ENCODE peak calls at places on chromosomes 13 and 19, in ten cellular contexts. One of them, this sample, is unnamed.

GRCh38 chr19:35090160-35090794 is 25.3 kb upstream of the FXYD3 start:
- DNase-seq in transverse colon: peak; percentile 58
- DNase-seq in Caki2: no peak
- DNase-seq in neural crest cell: peak; percentile 60
- DNase-seq in amniotic stem cell: no peak
- DNase-seq in amygdala: peak; percentile 47
- DNase-seq in NCI-H774: peak; percentile 22
- DNase-seq in WTC11: peak; percentile 71
- DNase-seq in activated CD8-positive, alpha-beta memory T cell treated with anti-CD3 and anti-CD28 coated beads for 48 hours: no peak
- DNase-seq in hypothalamus: no peak
- DNase-seq in this sample: peak; percentile 64

GRCh38 chr13:113203507-113204377 is 4.7 kb downstream of the PCID2 start:
- DNase-seq in neural crest cell: no peak
- DNase-seq in hypothalamus: no peak
- DNase-seq in transverse colon: no peak
- DNase-seq in WTC11: no peak
- DNase-seq in amniotic stem cell: no peak
- DNase-seq in NCI-H774: no peak
- DNase-seq in Caki2: no peak
- DNase-seq in amygdala: no peak
- DNase-seq in activated CD8-positive, alpha-beta memory T cell treated with anti-CD3 and anti-CD28 coated beads for 48 hours: no peak
- DNase-seq in this sample: no peak

GRCh38 chr13:25347156-25347555 is 24.6 kb upstream of the ATP8A2 start:
- DNase-seq in WTC11: no peak
- DNase-seq in neural crest cell: no peak
- DNase-seq in Caki2: no peak
- DNase-seq in hypothalamus: no peak
- DNase-seq in transverse colon: no peak
- DNase-seq in NCI-H774: no peak
- DNase-seq in amygdala: no peak
- DNase-seq in activated CD8-positive, alpha-beta memory T cell treated with anti-CD3 and anti-CD28 coated beads for 48 hours: no peak
- DNase-seq in amniotic stem cell: no peak
- DNase-seq in this sample: no peak

GRCh38 chr13:40485611-40486517 is 180.6 kb downstream of the FOXO1 start:
- DNase-seq in NCI-H774: no peak
- DNase-seq in neural crest cell: no peak
- DNase-seq in amniotic stem cell: no peak
- DNase-seq in activated CD8-positive, alpha-beta memory T cell treated with anti-CD3 and anti-CD28 coated beads for 48 hours: no peak
- DNase-seq in transverse colon: no peak
- DNase-seq in WTC11: no peak
- DNase-seq in hypothalamus: no peak
- DNase-seq in Caki2: no peak
- DNase-seq in amygdala: no peak
- DNase-seq in this sample: no peak

GRCh38 chr13:20016649-20017364 is 58.3 kb downstream of the ZMYM2 start:
- DNase-seq in neural crest cell: no peak
- DNase-seq in transverse colon: no peak
- DNase-seq in Caki2: no peak
- DNase-seq in WTC11: no peak
- DNase-seq in hypothalamus: no peak
- DNase-seq in amniotic stem cell: no peak
- DNase-seq in activated CD8-positive, alpha-beta memory T cell treated with anti-CD3 and anti-CD28 coated beads for 48 hours: no peak
- DNase-seq in NCI-H774: no peak
- DNase-seq in amygdala: no peak
- DNase-seq in this sample: no peak

GRCh38 chr13:48831248-48831647 is 144.5 kb upstream of the FNDC3A start:
- DNase-seq in amygdala: no peak
- DNase-seq in NCI-H774: no peak
- DNase-seq in neural crest cell: no peak
- DNase-seq in WTC11: no peak
- DNase-seq in hypothalamus: no peak
- DNase-seq in transverse colon: no peak
- DNase-seq in Caki2: no peak
- DNase-seq in activated CD8-positive, alpha-beta memory T cell treated with anti-CD3 and anti-CD28 coated beads for 48 hours: no peak
- DNase-seq in amniotic stem cell: no peak
- DNase-seq in this sample: no peak

GRCh38 chr19:49688531-49689132 is 762 bp upstream of the ADM5 start:
- DNase-seq in Caki2: no peak
- DNase-seq in transverse colon: no peak
- DNase-seq in hypothalamus: no peak
- DNase-seq in NCI-H774: no peak
- DNase-seq in activated CD8-positive, alpha-beta memory T cell treated with anti-CD3 and anti-CD28 coated beads for 48 hours: no peak
- DNase-seq in neural crest cell: no peak
- DNase-seq in WTC11: no peak
- DNase-seq in amygdala: no peak
- DNase-seq in amniotic stem cell: no peak
- DNase-seq in this sample: no peak

GRCh38 chr19:40756502-40757110 is 5.6 kb downstream of the SNRPA start:
- DNase-seq in neural crest cell: no peak
- DNase-seq in amygdala: no peak
- DNase-seq in transverse colon: no peak
- DNase-seq in activated CD8-positive, alpha-beta memory T cell treated with anti-CD3 and anti-CD28 coated beads for 48 hours: no peak
- DNase-seq in amniotic stem cell: no peak
- DNase-seq in WTC11: no peak
- DNase-seq in hypothalamus: no peak
- DNase-seq in Caki2: no peak
- DNase-seq in NCI-H774: no peak
- DNase-seq in this sample: no peak

GRCh38 chr19:32296694-32297093 is 48.7 kb upstream of the ZNF507 start:
- DNase-seq in hypothalamus: no peak
- DNase-seq in Caki2: no peak
- DNase-seq in amniotic stem cell: no peak
- DNase-seq in WTC11: no peak
- DNase-seq in activated CD8-positive, alpha-beta memory T cell treated with anti-CD3 and anti-CD28 coated beads for 48 hours: no peak
- DNase-seq in neural crest cell: no peak
- DNase-seq in transverse colon: no peak
- DNase-seq in amygdala: no peak
- DNase-seq in NCI-H774: no peak
- DNase-seq in this sample: no peak

GRCh38 chr19:4877753-4878490 is 10.5 kb upstream of the PLIN3 start:
- DNase-seq in WTC11: no peak
- DNase-seq in neural crest cell: no peak
- DNase-seq in Caki2: no peak
- DNase-seq in hypothalamus: peak; percentile 85
- DNase-seq in transverse colon: peak; percentile 31
- DNase-seq in amygdala: peak; percentile 96
- DNase-seq in amniotic stem cell: no peak
- DNase-seq in activated CD8-positive, alpha-beta memory T cell treated with anti-CD3 and anti-CD28 coated beads for 48 hours: no peak
- DNase-seq in NCI-H774: no peak
- DNase-seq in this sample: no peak

GRCh38 chr19:37931941-37932655 is 25.1 kb downstream of the SIPA1L3 start:
- DNase-seq in amygdala: peak; percentile 53
- DNase-seq in hypothalamus: peak; percentile 8
- DNase-seq in activated CD8-positive, alpha-beta memory T cell treated with anti-CD3 and anti-CD28 coated beads for 48 hours: no peak
- DNase-seq in Caki2: peak; percentile 99
- DNase-seq in neural crest cell: peak; percentile 14
- DNase-seq in NCI-H774: peak; percentile 86
- DNase-seq in amniotic stem cell: peak; percentile 1
- DNase-seq in transverse colon: peak; percentile 89
- DNase-seq in WTC11: peak; percentile 69
- DNase-seq in this sample: peak; percentile 86

GRCh38 chr13:91167706-91168459 is 179.6 kb upstream of the MIR17HG start:
- DNase-seq in WTC11: no peak
- DNase-seq in transverse colon: no peak
- DNase-seq in amniotic stem cell: no peak
- DNase-seq in NCI-H774: no peak
- DNase-seq in activated CD8-positive, alpha-beta memory T cell treated with anti-CD3 and anti-CD28 coated beads for 48 hours: no peak
- DNase-seq in hypothalamus: no peak
- DNase-seq in neural crest cell: no peak
- DNase-seq in Caki2: no peak
- DNase-seq in amygdala: no peak
- DNase-seq in this sample: no peak

GRCh38 chr19:48741222-48741999 is 1.0 kb upstream of the RASIP1 start:
- DNase-seq in transverse colon: peak; percentile 59
- DNase-seq in neural crest cell: no peak
- DNase-seq in activated CD8-positive, alpha-beta memory T cell treated with anti-CD3 and anti-CD28 coated beads for 48 hours: no peak
- DNase-seq in amygdala: no peak
- DNase-seq in NCI-H774: no peak
- DNase-seq in WTC11: peak; percentile 85
- DNase-seq in amniotic stem cell: no peak
- DNase-seq in Caki2: peak; percentile 54
- DNase-seq in hypothalamus: no peak
- DNase-seq in this sample: no peak

GRCh38 chr13:48857576-48857975 is 118.1 kb upstream of the FNDC3A start:
- DNase-seq in activated CD8-positive, alpha-beta memory T cell treated with anti-CD3 and anti-CD28 coated beads for 48 hours: no peak
- DNase-seq in hypothalamus: no peak
- DNase-seq in amygdala: no peak
- DNase-seq in NCI-H774: no peak
- DNase-seq in amniotic stem cell: no peak
- DNase-seq in Caki2: no peak
- DNase-seq in neural crest cell: no peak
- DNase-seq in transverse colon: no peak
- DNase-seq in WTC11: no peak
- DNase-seq in this sample: no peak

GRCh38 chr19:4935449-4935848 is 26.1 kb downstream of the UHRF1 start:
- DNase-seq in activated CD8-positive, alpha-beta memory T cell treated with anti-CD3 and anti-CD28 coated beads for 48 hours: no peak
- DNase-seq in NCI-H774: no peak
- DNase-seq in amniotic stem cell: no peak
- DNase-seq in amygdala: no peak
- DNase-seq in transverse colon: no peak
- DNase-seq in WTC11: no peak
- DNase-seq in neural crest cell: no peak
- DNase-seq in Caki2: no peak
- DNase-seq in hypothalamus: no peak
- DNase-seq in this sample: no peak

GRCh38 chr13:47120284-47120683 is 223.4 kb upstream of the HTR2A start:
- DNase-seq in WTC11: no peak
- DNase-seq in NCI-H774: no peak
- DNase-seq in amygdala: peak; percentile 6
- DNase-seq in transverse colon: no peak
- DNase-seq in amniotic stem cell: no peak
- DNase-seq in hypothalamus: no peak
- DNase-seq in neural crest cell: no peak
- DNase-seq in activated CD8-positive, alpha-beta memory T cell treated with anti-CD3 and anti-CD28 coated beads for 48 hours: no peak
- DNase-seq in Caki2: no peak
- DNase-seq in this sample: no peak

GRCh38 chr13:32840840-32841713 is 175.1 kb upstream of the KL start:
- DNase-seq in amniotic stem cell: no peak
- DNase-seq in activated CD8-positive, alpha-beta memory T cell treated with anti-CD3 and anti-CD28 coated beads for 48 hours: no peak
- DNase-seq in NCI-H774: no peak
- DNase-seq in neural crest cell: no peak
- DNase-seq in Caki2: no peak
- DNase-seq in amygdala: peak; percentile 11
- DNase-seq in transverse colon: no peak
- DNase-seq in WTC11: no peak
- DNase-seq in hypothalamus: no peak
- DNase-seq in this sample: no peak

GRCh38 chr19:47143322-47144073 is 12.9 kb downstream of the SAE1 start:
- DNase-seq in amygdala: no peak
- DNase-seq in transverse colon: peak; percentile 9
- DNase-seq in neural crest cell: no peak
- DNase-seq in hypothalamus: no peak
- DNase-seq in amniotic stem cell: no peak
- DNase-seq in Caki2: no peak
- DNase-seq in NCI-H774: no peak
- DNase-seq in WTC11: no peak
- DNase-seq in activated CD8-positive, alpha-beta memory T cell treated with anti-CD3 and anti-CD28 coated beads for 48 hours: no peak
- DNase-seq in this sample: no peak

GRCh38 chr13:76853481-76853880 is 32.7 kb downstream of the KCTD12 start:
- DNase-seq in amniotic stem cell: no peak
- DNase-seq in NCI-H774: no peak
- DNase-seq in WTC11: no peak
- DNase-seq in amygdala: no peak
- DNase-seq in neural crest cell: no peak
- DNase-seq in Caki2: peak; percentile 59
- DNase-seq in activated CD8-positive, alpha-beta memory T cell treated with anti-CD3 and anti-CD28 coated beads for 48 hours: no peak
- DNase-seq in hypothalamus: no peak
- DNase-seq in transverse colon: no peak
- DNase-seq in this sample: no peak

GRCh38 chr19:17751912-17752273 is 616 bp downstream of the FCHO1 start:
- DNase-seq in NCI-H774: no peak
- DNase-seq in transverse colon: no peak
- DNase-seq in amniotic stem cell: no peak
- DNase-seq in hypothalamus: no peak
- DNase-seq in WTC11: no peak
- DNase-seq in activated CD8-positive, alpha-beta memory T cell treated with anti-CD3 and anti-CD28 coated beads for 48 hours: no peak
- DNase-seq in neural crest cell: no peak
- DNase-seq in amygdala: no peak
- DNase-seq in Caki2: no peak
- DNase-seq in this sample: no peak

GRCh38 chr13:80029170-80029569 is 311.8 kb downstream of the SPRY2 start:
- DNase-seq in amygdala: no peak
- DNase-seq in amniotic stem cell: no peak
- DNase-seq in NCI-H774: peak; percentile 24
- DNase-seq in activated CD8-positive, alpha-beta memory T cell treated with anti-CD3 and anti-CD28 coated beads for 48 hours: no peak
- DNase-seq in transverse colon: no peak
- DNase-seq in WTC11: no peak
- DNase-seq in neural crest cell: no peak
- DNase-seq in Caki2: no peak
- DNase-seq in hypothalamus: no peak
- DNase-seq in this sample: no peak

GRCh38 chr13:44159633-44160279 is 213.9 kb upstream of the SERP2 start:
- DNase-seq in WTC11: no peak
- DNase-seq in NCI-H774: no peak
- DNase-seq in hypothalamus: no peak
- DNase-seq in amygdala: no peak
- DNase-seq in amniotic stem cell: no peak
- DNase-seq in activated CD8-positive, alpha-beta memory T cell treated with anti-CD3 and anti-CD28 coated beads for 48 hours: no peak
- DNase-seq in neural crest cell: no peak
- DNase-seq in transverse colon: no peak
- DNase-seq in Caki2: no peak
- DNase-seq in this sample: no peak

GRCh38 chr13:31515427-31515826 is 223.9 kb upstream of the RXFP2 start:
- DNase-seq in Caki2: no peak
- DNase-seq in hypothalamus: no peak
- DNase-seq in activated CD8-positive, alpha-beta memory T cell treated with anti-CD3 and anti-CD28 coated beads for 48 hours: no peak
- DNase-seq in neural crest cell: no peak
- DNase-seq in amniotic stem cell: no peak
- DNase-seq in WTC11: no peak
- DNase-seq in NCI-H774: no peak
- DNase-seq in transverse colon: no peak
- DNase-seq in amygdala: no peak
- DNase-seq in this sample: no peak

GRCh38 chr19:17255150-17255621 is 9.4 kb downstream of the USHBP1 start:
- DNase-seq in Caki2: no peak
- DNase-seq in transverse colon: no peak
- DNase-seq in amygdala: no peak
- DNase-seq in activated CD8-positive, alpha-beta memory T cell treated with anti-CD3 and anti-CD28 coated beads for 48 hours: no peak
- DNase-seq in NCI-H774: peak; percentile 10
- DNase-seq in amniotic stem cell: no peak
- DNase-seq in neural crest cell: no peak
- DNase-seq in WTC11: no peak
- DNase-seq in hypothalamus: no peak
- DNase-seq in this sample: peak; percentile 61

GRCh38 chr19:5059191-5059579 is 90.3 kb downstream of the KDM4B start:
- DNase-seq in NCI-H774: no peak
- DNase-seq in amniotic stem cell: no peak
- DNase-seq in hypothalamus: no peak
- DNase-seq in amygdala: peak; percentile 59
- DNase-seq in activated CD8-positive, alpha-beta memory T cell treated with anti-CD3 and anti-CD28 coated beads for 48 hours: no peak
- DNase-seq in WTC11: no peak
- DNase-seq in neural crest cell: no peak
- DNase-seq in Caki2: no peak
- DNase-seq in transverse colon: no peak
- DNase-seq in this sample: no peak

GRCh38 chr19:47719047-47719885 is 6.0 kb downstream of the EHD2 start:
- DNase-seq in activated CD8-positive, alpha-beta memory T cell treated with anti-CD3 and anti-CD28 coated beads for 48 hours: no peak
- DNase-seq in hypothalamus: peak; percentile 18
- DNase-seq in amygdala: peak; percentile 74
- DNase-seq in NCI-H774: no peak
- DNase-seq in amniotic stem cell: peak; percentile 95
- DNase-seq in transverse colon: peak; percentile 80
- DNase-seq in Caki2: peak; percentile 64
- DNase-seq in WTC11: no peak
- DNase-seq in neural crest cell: no peak
- DNase-seq in this sample: no peak

GRCh38 chr13:73403362-73404150 is 344.8 kb downstream of the KLF5 start:
- DNase-seq in Caki2: no peak
- DNase-seq in amniotic stem cell: no peak
- DNase-seq in activated CD8-positive, alpha-beta memory T cell treated with anti-CD3 and anti-CD28 coated beads for 48 hours: no peak
- DNase-seq in neural crest cell: no peak
- DNase-seq in WTC11: no peak
- DNase-seq in NCI-H774: no peak
- DNase-seq in amygdala: no peak
- DNase-seq in hypothalamus: no peak
- DNase-seq in transverse colon: no peak
- DNase-seq in this sample: no peak

GRCh38 chr13:42320375-42320787 is 48.4 kb downstream of the AKAP11 start:
- DNase-seq in hypothalamus: no peak
- DNase-seq in WTC11: no peak
- DNase-seq in transverse colon: no peak
- DNase-seq in amniotic stem cell: no peak
- DNase-seq in Caki2: no peak
- DNase-seq in NCI-H774: no peak
- DNase-seq in amygdala: no peak
- DNase-seq in activated CD8-positive, alpha-beta memory T cell treated with anti-CD3 and anti-CD28 coated beads for 48 hours: no peak
- DNase-seq in neural crest cell: peak; percentile 14
- DNase-seq in this sample: no peak

This sample was measured in right lobe of liver.